ENCODE peak calls at places on chromosomes 2 and 18, in four cellular contexts. K is SK-N-SH, H is A549, R is GM12878. B is an unnamed sample.
A peak's percentile ranks its signal among the peaks of the same experiment; 100 is the strongest.

GRCh38 chr2:206381881-206382280 is 61.5 kb upstream of the ADAM23 start:
- DNase-seq in K (no peak), H (no peak), R (no peak), B (no peak)

GRCh38 chr2:118232391-118233255 is 144.4 kb downstream of the INSIG2 start:
- DNase-seq in K (no peak), H (no peak), R (no peak), B (no peak)

GRCh38 chr18:3985030-3985429 is 470.1 kb downstream of the DLGAP1 start:
- DNase-seq in K (no peak), H (no peak), R (no peak), B (no peak)

GRCh38 chr2:127588241-127588640 is 52.8 kb downstream of the MYO7B start:
- DNase-seq in K (no peak), H (no peak), R (no peak), B (no peak)

GRCh38 chr18:25896178-25896780 is 194.1 kb downstream of the SS18 start:
- DNase-seq in K (peak; percentile 60), H (peak; percentile 36), R (no peak), B (peak; percentile 32)

GRCh38 chr18:9708057-9708881 is at the start of gene RAB31:
- DNase-seq in K (peak; percentile 88), H (peak; percentile 44), R (no peak), B (no peak)

GRCh38 chr2:71608441-71608840 is 155.1 kb downstream of the DYSF start:
- DNase-seq in K (no peak), H (no peak), R (no peak), B (no peak)

GRCh38 chr2:184425083-184425482 is 173.2 kb upstream of the ZNF804A start:
- DNase-seq in K (no peak), H (no peak), R (no peak), B (no peak)

GRCh38 chr2:241844066-241844728 is 14.5 kb downstream of the PDCD1 start:
- DNase-seq in K (peak; percentile 87), H (peak; percentile 45), R (no peak), B (no peak)

GRCh38 chr2:137969418-137969765 is 5.1 kb downstream of the HNMT start:
- DNase-seq in K (no peak), H (peak; percentile 44), R (no peak), B (no peak)

GRCh38 chr2:205889073-205889472 is 196.9 kb downstream of the INO80D start:
- DNase-seq in K (no peak), H (peak; percentile 13), R (no peak), B (no peak)

GRCh38 chr2:110677530-110678456 is at the start of gene BUB1:
- DNase-seq in K (peak; percentile 99), H (peak; percentile 96), R (peak; percentile 83), B (peak; percentile 97)
- TF ChIP-seq REST in K (no peak), H (peak; percentile 15), R (no peak), B (no peak)

DNA sequence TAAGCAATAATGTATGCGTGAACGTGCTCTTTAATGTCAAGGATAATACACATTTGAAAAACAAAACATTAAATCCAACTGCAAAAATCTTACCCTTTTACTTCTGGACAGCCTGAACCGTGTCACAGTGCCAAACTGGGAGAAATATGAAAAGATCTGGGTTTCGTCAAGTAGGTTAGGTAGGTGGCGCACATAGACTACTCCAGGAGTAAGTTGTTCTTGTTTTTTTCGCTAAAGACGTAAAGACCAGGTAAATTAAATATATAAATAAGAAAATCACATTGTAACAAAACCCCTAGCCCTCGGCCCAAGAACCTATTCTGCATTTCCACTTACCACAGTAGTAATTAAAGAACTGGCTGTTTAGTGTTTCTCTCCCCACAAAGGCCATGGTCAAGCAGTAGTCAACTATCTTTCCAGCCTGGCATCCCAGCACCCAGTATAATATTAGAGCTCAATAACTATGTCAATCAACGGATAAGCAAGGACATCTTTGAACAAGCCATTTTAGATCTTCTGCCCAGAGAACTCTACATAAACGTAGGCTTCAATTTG is 1.1 kb downstream of the NIFK start:
- DNase-seq in K (peak; percentile 26), H (peak; percentile 35), R (no peak), B (no peak)
- TF ChIP-seq PBX3 in K (no peak), H (no peak), R (no peak), B (no peak)

GRCh38 chr18:49130261-49130660 is 179.5 kb upstream of the SMAD7 start:
- DNase-seq in K (no peak), H (no peak), R (no peak), B (peak; percentile 78)

GRCh38 chr18:49123431-49123830 is 172.7 kb upstream of the SMAD7 start:
- DNase-seq in K (no peak), H (no peak), R (no peak), B (no peak)

GRCh38 chr18:49133112-49133511 is 182.3 kb upstream of the SMAD7 start:
- DNase-seq in K (no peak), H (no peak), R (no peak), B (no peak)

GRCh38 chr18:49127606-49128190 is 176.9 kb upstream of the SMAD7 start:
- DNase-seq in K (no peak), H (no peak), R (no peak), B (no peak)
- TF ChIP-seq REST in K (no peak), H (no peak), R (no peak), B (no peak)

DNA sequence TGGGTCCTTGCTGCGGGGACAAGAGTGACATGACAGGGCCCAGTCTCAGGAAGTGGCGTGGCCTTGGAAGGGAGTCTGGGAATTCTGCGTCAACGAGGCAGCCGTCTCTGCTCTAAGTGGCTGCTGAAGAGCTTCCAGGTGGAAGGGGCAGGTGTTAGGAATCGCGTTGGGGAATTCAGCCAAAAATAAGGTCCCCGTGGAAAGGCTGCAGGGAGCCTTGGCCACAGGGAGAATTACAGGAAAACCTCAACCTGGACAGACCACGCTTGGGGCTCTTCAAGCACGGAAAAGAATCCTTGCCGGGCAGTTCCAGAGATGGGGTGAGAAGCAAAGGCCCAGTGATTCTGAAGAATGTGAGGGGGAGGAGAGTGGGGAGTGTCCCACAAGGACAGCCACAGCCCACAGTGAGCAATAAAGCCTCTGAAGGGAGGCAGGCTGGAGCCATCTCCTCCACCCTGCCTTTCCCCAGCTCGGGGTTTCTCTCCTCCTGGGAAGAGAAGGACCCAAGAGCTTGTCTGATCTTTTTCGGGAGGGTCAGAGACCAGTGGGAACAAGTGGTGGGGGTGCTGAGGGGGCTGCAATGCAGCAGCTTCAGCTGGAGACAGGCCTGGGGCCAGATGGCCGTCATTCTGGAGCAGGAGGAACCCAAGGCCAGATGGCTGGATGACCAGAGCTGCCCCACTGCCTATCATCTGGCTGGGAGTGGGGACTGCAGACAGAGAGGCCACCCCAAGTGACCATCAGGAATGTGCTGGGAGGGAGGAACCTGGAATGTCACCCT is 106.4 kb upstream of the SMAD2 start:
- DNase-seq in K (peak; percentile 65), H (no peak), R (no peak), B (no peak)
- TF ChIP-seq PBX3 in K (no peak), H (no peak), R (no peak), B (no peak)

GRCh38 chr2:85662899-85663683 is 4.9 kb downstream of the SFTPB start:
- DNase-seq in K (peak; percentile 32), H (peak; percentile 67), R (no peak), B (peak; percentile 15)
- TF ChIP-seq REST in K (peak; percentile 97), H (peak; percentile 54), R (no peak), B (no peak)

GRCh38 chr2:17179145-17179808 is 339.0 kb downstream of the RAD51AP2 start:
- DNase-seq in K (no peak), H (no peak), R (no peak), B (no peak)

GRCh38 chr2:17177094-17177493 is 341.1 kb downstream of the RAD51AP2 start:
- DNase-seq in K (no peak), H (no peak), R (no peak), B (no peak)

GRCh38 chr2:17184512-17184911 is 333.7 kb downstream of the RAD51AP2 start:
- DNase-seq in K (no peak), H (no peak), R (no peak), B (no peak)

GRCh38 chr2:17181051-17181450 is 337.2 kb downstream of the RAD51AP2 start:
- DNase-seq in K (no peak), H (no peak), R (no peak), B (no peak)

DNA sequence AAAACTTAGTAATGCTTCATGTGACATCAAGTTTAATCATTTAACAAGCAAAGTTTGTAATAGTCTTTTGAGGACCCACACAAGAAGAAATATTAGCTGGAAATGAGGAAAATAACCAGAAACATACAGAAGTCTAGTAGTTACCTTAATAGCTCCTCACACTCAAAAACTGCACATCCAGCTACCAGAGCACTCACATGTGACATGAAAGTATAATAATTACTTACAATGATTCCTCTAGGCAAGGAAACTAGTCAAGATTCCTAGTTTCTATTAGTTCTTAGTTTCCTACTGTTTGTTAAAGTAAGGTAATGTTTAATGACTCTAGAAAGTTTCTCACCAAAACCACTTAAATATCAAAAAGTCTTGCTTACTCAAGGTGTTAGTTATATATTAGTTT is 335.8 kb downstream of the RAD51AP2 start:
- DNase-seq in K (no peak), H (no peak), R (no peak), B (no peak)
- TF ChIP-seq PBX3 in K (no peak), H (no peak), R (no peak), B (no peak)

DNA sequence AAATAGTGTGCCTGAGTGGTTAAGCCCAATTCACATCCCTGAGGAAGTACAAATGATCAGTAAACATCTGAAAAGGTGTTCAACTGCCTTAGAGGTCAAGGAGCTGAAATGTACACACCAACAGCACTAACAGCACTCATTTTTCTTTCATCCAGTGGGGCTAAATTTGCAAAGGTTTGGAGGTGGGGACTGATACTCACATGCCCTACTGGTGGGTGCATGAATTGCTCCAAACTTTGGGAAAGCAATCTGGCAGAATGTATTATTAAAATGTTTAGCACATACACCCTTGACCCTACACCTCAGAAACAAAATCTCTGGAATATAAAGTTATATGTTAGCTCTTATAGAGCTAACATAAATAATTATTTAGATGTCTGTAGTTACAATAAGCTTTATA is 19.0 kb upstream of the FAM178B start:
- DNase-seq in K (peak; percentile 50), H (peak; percentile 25), R (no peak), B (peak; percentile 16)
- TF ChIP-seq REST in K (no peak), H (no peak), R (no peak), B (no peak)

GRCh38 chr2:215188078-215188477 is 49.7 kb upstream of the ABCA12 start:
- DNase-seq in K (no peak), H (no peak), R (no peak), B (no peak)
- TF ChIP-seq PBX3 in K (no peak), H (no peak), R (no peak), B (no peak)